ENCODE peak calls at places on chromosomes 6 and 20, in eight cellular contexts. One of them, this sample, is unnamed.
A peak's percentile ranks its signal among the peaks of the same experiment; 100 is the strongest.

GRCh38 chr6:29865648-29866047 is 38.0 kb downstream of the HLA-G start:
- DNase-seq in brain microvascular endothelial cell: no peak
- DNase-seq in Peyer's patch: no peak
- DNase-seq in neural progenitor cell: no peak
- DNase-seq in lung: no peak
- DNase-seq in BJ: no peak
- DNase-seq in spleen: no peak
- DNase-seq in body of pancreas: no peak
- DNase-seq in this sample: no peak

GRCh38 chr6:26022166-26022510 is 59.5 kb downstream of the TRIM38 start:
- DNase-seq in brain microvascular endothelial cell: peak; percentile 78
- DNase-seq in Peyer's patch: peak; percentile 64
- DNase-seq in neural progenitor cell: peak; percentile 60
- DNase-seq in lung: no peak
- DNase-seq in BJ: peak; percentile 59
- DNase-seq in spleen: no peak
- DNase-seq in body of pancreas: peak; percentile 63
- DNase-seq in this sample: no peak

GRCh38 chr6:12355354-12355753 is 65.2 kb downstream of the EDN1 start:
- DNase-seq in brain microvascular endothelial cell: no peak
- DNase-seq in Peyer's patch: no peak
- DNase-seq in neural progenitor cell: no peak
- DNase-seq in lung: no peak
- DNase-seq in BJ: no peak
- DNase-seq in spleen: no peak
- DNase-seq in body of pancreas: no peak
- DNase-seq in this sample: no peak

GRCh38 chr6:13431059-13431656 is 56.2 kb downstream of the GFOD1 start:
- DNase-seq in brain microvascular endothelial cell: no peak
- DNase-seq in Peyer's patch: no peak
- DNase-seq in neural progenitor cell: no peak
- DNase-seq in lung: no peak
- DNase-seq in BJ: no peak
- DNase-seq in spleen: no peak
- DNase-seq in body of pancreas: no peak
- DNase-seq in this sample: no peak

GRCh38 chr6:113632220-113632864 is 224.8 kb upstream of the MARCKS start:
- DNase-seq in brain microvascular endothelial cell: peak; percentile 94
- DNase-seq in Peyer's patch: no peak
- DNase-seq in neural progenitor cell: no peak
- DNase-seq in lung: peak; percentile 29
- DNase-seq in BJ: peak; percentile 49
- DNase-seq in spleen: no peak
- DNase-seq in body of pancreas: peak; percentile 55
- DNase-seq in this sample: peak; percentile 39

GRCh38 chr6:36195471-36196048 is 984 bp upstream of the BRPF3 start:
- DNase-seq in brain microvascular endothelial cell: no peak
- DNase-seq in Peyer's patch: no peak
- DNase-seq in neural progenitor cell: peak; percentile 3
- DNase-seq in lung: no peak
- DNase-seq in BJ: no peak
- DNase-seq in spleen: no peak
- DNase-seq in body of pancreas: no peak
- DNase-seq in this sample: no peak

GRCh38 chr20:32685541-32686529 is 12.1 kb upstream of the C20orf203 start:
- DNase-seq in brain microvascular endothelial cell: peak; percentile 12
- DNase-seq in Peyer's patch: no peak
- DNase-seq in neural progenitor cell: peak; percentile 56
- DNase-seq in lung: no peak
- DNase-seq in BJ: peak; percentile 82
- DNase-seq in spleen: no peak
- DNase-seq in body of pancreas: no peak
- DNase-seq in this sample: no peak

GRCh38 chr6:110658621-110659211 is 156.6 kb downstream of the CDK19 start:
- DNase-seq in brain microvascular endothelial cell: no peak
- DNase-seq in Peyer's patch: no peak
- DNase-seq in neural progenitor cell: no peak
- DNase-seq in lung: no peak
- DNase-seq in BJ: no peak
- DNase-seq in spleen: no peak
- DNase-seq in body of pancreas: no peak
- DNase-seq in this sample: no peak

GRCh38 chr6:9496837-9497236 is 918.0 kb downstream of the TFAP2A start:
- DNase-seq in brain microvascular endothelial cell: no peak
- DNase-seq in Peyer's patch: no peak
- DNase-seq in neural progenitor cell: no peak
- DNase-seq in lung: no peak
- DNase-seq in BJ: no peak
- DNase-seq in spleen: no peak
- DNase-seq in body of pancreas: no peak
- DNase-seq in this sample: no peak

GRCh38 chr6:63186970-63187369 is 24.3 kb upstream of the FKBP1C start:
- DNase-seq in brain microvascular endothelial cell: no peak
- DNase-seq in Peyer's patch: no peak
- DNase-seq in neural progenitor cell: no peak
- DNase-seq in lung: no peak
- DNase-seq in BJ: no peak
- DNase-seq in spleen: no peak
- DNase-seq in body of pancreas: no peak
- DNase-seq in this sample: no peak

GRCh38 chr20:51156041-51156795 is 133.3 kb upstream of the KCNG1 start:
- DNase-seq in brain microvascular endothelial cell: no peak
- DNase-seq in Peyer's patch: no peak
- DNase-seq in neural progenitor cell: no peak
- DNase-seq in lung: peak; percentile 25
- DNase-seq in BJ: no peak
- DNase-seq in spleen: no peak
- DNase-seq in body of pancreas: no peak
- DNase-seq in this sample: no peak

GRCh38 chr6:79307321-79308036 is 73.0 kb upstream of the HMGN3 start:
- DNase-seq in brain microvascular endothelial cell: peak; percentile 47
- DNase-seq in Peyer's patch: no peak
- DNase-seq in neural progenitor cell: no peak
- DNase-seq in lung: no peak
- DNase-seq in BJ: no peak
- DNase-seq in spleen: no peak
- DNase-seq in body of pancreas: peak; percentile 42
- DNase-seq in this sample: no peak

GRCh38 chr6:15391500-15391899 is 145.6 kb downstream of the JARID2 start:
- DNase-seq in brain microvascular endothelial cell: no peak
- DNase-seq in Peyer's patch: no peak
- DNase-seq in neural progenitor cell: no peak
- DNase-seq in lung: no peak
- DNase-seq in BJ: no peak
- DNase-seq in spleen: no peak
- DNase-seq in body of pancreas: no peak
- DNase-seq in this sample: no peak

GRCh38 chr6:155100087-155100486 is 105.0 kb downstream of the TIAM2 start:
- DNase-seq in brain microvascular endothelial cell: no peak
- DNase-seq in Peyer's patch: no peak
- DNase-seq in neural progenitor cell: no peak
- DNase-seq in lung: no peak
- DNase-seq in BJ: no peak
- DNase-seq in spleen: no peak
- DNase-seq in body of pancreas: peak; percentile 79
- DNase-seq in this sample: no peak

GRCh38 chr20:20411382-20411781 is 43.5 kb downstream of the INSM1 start:
- DNase-seq in brain microvascular endothelial cell: no peak
- DNase-seq in Peyer's patch: no peak
- DNase-seq in neural progenitor cell: peak; percentile 44
- DNase-seq in lung: no peak
- DNase-seq in BJ: no peak
- DNase-seq in spleen: no peak
- DNase-seq in body of pancreas: no peak
- DNase-seq in this sample: no peak

GRCh38 chr20:20410678-20411077 is 42.8 kb downstream of the INSM1 start:
- DNase-seq in brain microvascular endothelial cell: no peak
- DNase-seq in Peyer's patch: no peak
- DNase-seq in neural progenitor cell: peak; percentile 87
- DNase-seq in lung: no peak
- DNase-seq in BJ: no peak
- DNase-seq in spleen: no peak
- DNase-seq in body of pancreas: peak; percentile 56
- DNase-seq in this sample: peak; percentile 68

GRCh38 chr20:20412750-20413149 is 44.8 kb downstream of the INSM1 start:
- DNase-seq in brain microvascular endothelial cell: no peak
- DNase-seq in Peyer's patch: no peak
- DNase-seq in neural progenitor cell: peak; percentile 51
- DNase-seq in lung: no peak
- DNase-seq in BJ: no peak
- DNase-seq in spleen: no peak
- DNase-seq in body of pancreas: no peak
- DNase-seq in this sample: no peak

GRCh38 chr20:20413801-20414200 is 45.9 kb downstream of the INSM1 start:
- DNase-seq in brain microvascular endothelial cell: no peak
- DNase-seq in Peyer's patch: no peak
- DNase-seq in neural progenitor cell: peak; percentile 62
- DNase-seq in lung: no peak
- DNase-seq in BJ: no peak
- DNase-seq in spleen: no peak
- DNase-seq in body of pancreas: no peak
- DNase-seq in this sample: no peak

DNA sequence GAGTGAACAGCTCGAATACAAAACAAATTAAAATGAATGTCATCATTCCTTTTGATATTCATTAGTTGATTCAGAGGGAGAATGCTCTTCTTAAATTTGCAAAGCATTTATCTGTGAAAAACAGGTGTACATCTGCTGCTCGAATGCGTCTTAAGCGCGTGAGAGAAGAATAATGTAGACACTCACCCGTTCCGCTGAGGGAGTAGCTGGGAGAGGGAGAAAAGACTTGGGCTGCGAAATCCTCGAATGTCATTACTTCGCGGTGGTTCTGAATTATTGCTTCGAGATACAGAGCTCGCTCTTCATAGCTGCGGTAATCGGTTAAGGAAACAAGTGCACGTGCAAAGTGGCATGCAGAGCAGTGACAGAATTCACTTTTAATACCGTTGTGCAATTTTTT is 43.9 kb downstream of the INSM1 start:
- DNase-seq in brain microvascular endothelial cell: no peak
- DNase-seq in Peyer's patch: no peak
- DNase-seq in neural progenitor cell: no peak
- DNase-seq in lung: no peak
- DNase-seq in BJ: no peak
- DNase-seq in spleen: no peak
- DNase-seq in body of pancreas: no peak
- DNase-seq in this sample: no peak
- H3K4me3 ChIP-seq in brain microvascular endothelial cell: no peak overlapping the region
- H3K4me3 ChIP-seq in Peyer's patch: no peak overlapping the region
- H3K4me3 ChIP-seq in neural progenitor cell: no peak overlapping the region
- H3K4me3 ChIP-seq in lung: no peak overlapping the region
- H3K4me3 ChIP-seq in BJ: no peak overlapping the region
- H3K4me3 ChIP-seq in spleen: no peak overlapping the region
- H3K4me3 ChIP-seq in body of pancreas: no peak overlapping the region
- H3K4me3 ChIP-seq in this sample: no peak overlapping the region

GRCh38 chr20:54608978-54609377 is 133.6 kb downstream of the DOK5 start:
- DNase-seq in brain microvascular endothelial cell: no peak
- DNase-seq in Peyer's patch: no peak
- DNase-seq in neural progenitor cell: no peak
- DNase-seq in lung: no peak
- DNase-seq in BJ: no peak
- DNase-seq in spleen: no peak
- DNase-seq in body of pancreas: no peak
- DNase-seq in this sample: no peak

GRCh38 chr20:54608039-54608745 is 132.8 kb downstream of the DOK5 start:
- DNase-seq in brain microvascular endothelial cell: no peak
- DNase-seq in Peyer's patch: no peak
- DNase-seq in neural progenitor cell: no peak
- DNase-seq in lung: no peak
- DNase-seq in BJ: no peak
- DNase-seq in spleen: no peak
- DNase-seq in body of pancreas: no peak
- DNase-seq in this sample: no peak

GRCh38 chr20:54606384-54606783 is 131.0 kb downstream of the DOK5 start:
- DNase-seq in brain microvascular endothelial cell: no peak
- DNase-seq in Peyer's patch: no peak
- DNase-seq in neural progenitor cell: no peak
- DNase-seq in lung: no peak
- DNase-seq in BJ: no peak
- DNase-seq in spleen: no peak
- DNase-seq in body of pancreas: no peak
- DNase-seq in this sample: no peak

DNA sequence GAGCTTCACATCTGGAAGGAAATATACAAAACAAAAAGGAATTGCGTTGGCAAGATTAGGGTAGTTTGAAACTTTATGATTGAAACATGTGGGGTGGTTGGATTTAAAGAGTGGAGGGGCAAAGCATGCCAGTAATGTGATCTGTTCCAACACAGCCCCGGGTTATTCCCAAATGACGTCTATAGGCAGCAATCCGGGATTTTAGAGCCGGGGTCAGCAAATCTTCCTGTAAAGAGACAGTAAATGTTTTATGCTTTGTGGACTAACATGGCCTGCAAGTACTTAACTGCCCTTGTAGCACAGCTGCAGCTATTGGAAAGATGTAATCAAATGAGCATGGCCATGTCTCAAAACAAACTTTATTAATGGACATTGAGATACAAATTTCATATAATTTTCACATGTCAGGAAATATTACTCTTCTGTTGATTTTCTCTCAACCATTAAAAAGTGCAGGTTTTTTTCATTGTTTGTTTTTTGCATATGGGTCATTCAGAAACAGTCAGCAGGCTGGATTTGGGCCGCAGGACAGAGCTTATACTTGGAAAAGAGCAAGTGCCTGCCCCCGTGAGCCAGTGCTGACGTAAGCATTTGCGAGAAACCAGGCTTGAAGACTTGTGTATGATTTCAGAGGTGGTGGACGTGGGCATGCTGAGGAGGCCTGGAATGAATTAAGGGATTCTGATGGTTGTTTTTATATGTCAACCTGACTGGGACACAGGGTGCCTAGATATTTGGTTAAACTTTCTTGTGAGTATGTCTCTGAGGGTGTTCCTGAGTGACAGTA is 136.5 kb downstream of the DOK5 start:
- DNase-seq in brain microvascular endothelial cell: no peak
- DNase-seq in Peyer's patch: no peak
- DNase-seq in neural progenitor cell: no peak
- DNase-seq in lung: no peak
- DNase-seq in BJ: no peak
- DNase-seq in spleen: no peak
- DNase-seq in body of pancreas: no peak
- DNase-seq in this sample: no peak
- TF ChIP-seq CTCF in brain microvascular endothelial cell: no peak
- TF ChIP-seq CTCF in Peyer's patch: no peak
- TF ChIP-seq CTCF in neural progenitor cell: no peak
- TF ChIP-seq CTCF in lung: no peak
- TF ChIP-seq CTCF in BJ: no peak
- TF ChIP-seq CTCF in spleen: no peak
- TF ChIP-seq CTCF in body of pancreas: no peak
- TF ChIP-seq CTCF in this sample: no peak

GRCh38 chr20:24070679-24071078 is 82.1 kb upstream of the GGTLC1 start:
- DNase-seq in brain microvascular endothelial cell: no peak
- DNase-seq in Peyer's patch: no peak
- DNase-seq in neural progenitor cell: no peak
- DNase-seq in lung: no peak
- DNase-seq in BJ: no peak
- DNase-seq in spleen: no peak
- DNase-seq in body of pancreas: no peak
- DNase-seq in this sample: no peak
- H3K36me3 ChIP-seq in brain microvascular endothelial cell: no peaks in the 10 kb centered on the region
- H3K36me3 ChIP-seq in Peyer's patch: no peaks in the 10 kb centered on the region
- H3K36me3 ChIP-seq in neural progenitor cell: no peaks in the 10 kb centered on the region
- H3K36me3 ChIP-seq in lung: no peaks in the 10 kb centered on the region
- H3K36me3 ChIP-seq in BJ: no peaks in the 10 kb centered on the region
- H3K36me3 ChIP-seq in spleen: no peaks in the 10 kb centered on the region
- H3K36me3 ChIP-seq in body of pancreas: no peaks in the 10 kb centered on the region
- H3K36me3 ChIP-seq in this sample: no peaks in the 10 kb centered on the region

GRCh38 chr6:168157272-168158007 is 78.4 kb upstream of the FRMD1 start:
- DNase-seq in brain microvascular endothelial cell: peak; percentile 88
- DNase-seq in Peyer's patch: no peak
- DNase-seq in neural progenitor cell: peak; percentile 36
- DNase-seq in lung: no peak
- DNase-seq in BJ: peak; percentile 69
- DNase-seq in spleen: no peak
- DNase-seq in body of pancreas: no peak
- DNase-seq in this sample: no peak
- H3K4me3 ChIP-seq in brain microvascular endothelial cell: no peak overlapping the region
- H3K4me3 ChIP-seq in Peyer's patch: no peak overlapping the region
- H3K4me3 ChIP-seq in neural progenitor cell: no peak overlapping the region
- H3K4me3 ChIP-seq in lung: no peak overlapping the region
- H3K4me3 ChIP-seq in BJ: no peak overlapping the region
- H3K4me3 ChIP-seq in spleen: no peak overlapping the region
- H3K4me3 ChIP-seq in body of pancreas: no peak overlapping the region
- H3K4me3 ChIP-seq in this sample: no peak overlapping the region